ENCODE peak calls at places on chromosomes 2 and 18, in five cellular contexts. One of them, this sample, is unnamed. For H3K9me3, the result is how much of the 10 kb centered on the place peaks cover.

GRCh38 chr2:70962211-70962884 is 16.1 kb upstream of the ANKRD53 start:
- DNase-seq in transverse colon: no peak
- DNase-seq in sigmoid colon: no peak
- DNase-seq in GM12878: no peak
- DNase-seq in stomach: no peak
- DNase-seq in this sample: no peak

GRCh38 chr18:36724591-36725001 is 104.2 kb downstream of the TPGS2 start:
- DNase-seq in transverse colon: no peak
- DNase-seq in sigmoid colon: no peak
- DNase-seq in stomach: no peak
- DNase-seq in GM12878: no peak
- DNase-seq in this sample: peak

GRCh38 chr18:63236990-63237389 is 82.6 kb downstream of the BCL2 start:
- DNase-seq in sigmoid colon: no peak
- DNase-seq in GM12878: no peak
- DNase-seq in transverse colon: peak
- DNase-seq in stomach: no peak
- DNase-seq in this sample: peak

GRCh38 chr2:199814084-199814844 is 36.7 kb downstream of the FTCDNL1 start:
- DNase-seq in sigmoid colon: no peak
- DNase-seq in GM12878: no peak
- DNase-seq in stomach: no peak
- DNase-seq in transverse colon: no peak
- DNase-seq in this sample: no peak

GRCh38 chr2:70569559-70569958 is 15.9 kb upstream of the TGFA start:
- DNase-seq in sigmoid colon: no peak
- DNase-seq in GM12878: no peak
- DNase-seq in stomach: no peak
- DNase-seq in transverse colon: no peak
- DNase-seq in this sample: no peak

GRCh38 chr2:101972621-101973434 is 18.9 kb upstream of the IL1R2 start:
- DNase-seq in sigmoid colon: no peak
- DNase-seq in stomach: no peak
- DNase-seq in transverse colon: no peak
- DNase-seq in GM12878: no peak
- DNase-seq in this sample: no peak

GRCh38 chr2:126879348-126880261 is 19.1 kb upstream of the TEX51 start:
- DNase-seq in stomach: no peak
- DNase-seq in GM12878: no peak
- DNase-seq in transverse colon: no peak
- DNase-seq in sigmoid colon: no peak
- DNase-seq in this sample: no peak

GRCh38 chr2:141317986-141318385 is 812.8 kb downstream of the LRP1B start:
- DNase-seq in sigmoid colon: no peak
- DNase-seq in GM12878: no peak
- DNase-seq in transverse colon: no peak
- DNase-seq in stomach: no peak
- DNase-seq in this sample: no peak

GRCh38 chr2:167192833-167193232 is 304.6 kb downstream of the XIRP2 start:
- DNase-seq in transverse colon: no peak
- DNase-seq in GM12878: no peak
- DNase-seq in sigmoid colon: no peak
- DNase-seq in stomach: no peak
- DNase-seq in this sample: no peak

GRCh38 chr2:64860321-64860751 is 128.9 kb upstream of the SLC1A4 start:
- DNase-seq in GM12878: no peak
- DNase-seq in transverse colon: peak
- DNase-seq in sigmoid colon: no peak
- DNase-seq in stomach: peak
- DNase-seq in this sample: no peak

GRCh38 chr2:46309052-46309953 is 12.1 kb downstream of the EPAS1 start:
- DNase-seq in transverse colon: no peak
- DNase-seq in sigmoid colon: no peak
- DNase-seq in GM12878: no peak
- DNase-seq in stomach: no peak
- DNase-seq in this sample: no peak

GRCh38 chr18:45164551-45164950 is 450.7 kb upstream of the SLC14A2 start:
- DNase-seq in transverse colon: no peak
- DNase-seq in sigmoid colon: no peak
- DNase-seq in GM12878: no peak
- DNase-seq in stomach: no peak
- DNase-seq in this sample: no peak

GRCh38 chr2:180130403-180130802 is 123.3 kb upstream of the CWC22 start:
- DNase-seq in stomach: no peak
- DNase-seq in GM12878: no peak
- DNase-seq in sigmoid colon: no peak
- DNase-seq in transverse colon: no peak
- DNase-seq in this sample: no peak

GRCh38 chr2:112958428-112959108 is 19.2 kb upstream of the IL36G start:
- DNase-seq in transverse colon: no peak
- DNase-seq in stomach: no peak
- DNase-seq in sigmoid colon: no peak
- DNase-seq in GM12878: no peak
- DNase-seq in this sample: no peak

GRCh38 chr2:168247341-168248305 is at the start of gene STK39:
- DNase-seq in GM12878: no peak
- DNase-seq in transverse colon: peak
- DNase-seq in sigmoid colon: peak
- DNase-seq in stomach: peak
- DNase-seq in this sample: peak

GRCh38 chr2:8659092-8659734 is 22.6 kb upstream of the ID2 start:
- DNase-seq in sigmoid colon: no peak
- DNase-seq in transverse colon: no peak
- DNase-seq in stomach: no peak
- DNase-seq in GM12878: no peak
- DNase-seq in this sample: no peak
- TF ChIP-seq EP300 in sigmoid colon: no peak
- TF ChIP-seq EP300 in transverse colon: no peak
- TF ChIP-seq EP300 in stomach: no peak
- TF ChIP-seq EP300 in GM12878: no peak
- TF ChIP-seq EP300 in this sample: no peak

DNA sequence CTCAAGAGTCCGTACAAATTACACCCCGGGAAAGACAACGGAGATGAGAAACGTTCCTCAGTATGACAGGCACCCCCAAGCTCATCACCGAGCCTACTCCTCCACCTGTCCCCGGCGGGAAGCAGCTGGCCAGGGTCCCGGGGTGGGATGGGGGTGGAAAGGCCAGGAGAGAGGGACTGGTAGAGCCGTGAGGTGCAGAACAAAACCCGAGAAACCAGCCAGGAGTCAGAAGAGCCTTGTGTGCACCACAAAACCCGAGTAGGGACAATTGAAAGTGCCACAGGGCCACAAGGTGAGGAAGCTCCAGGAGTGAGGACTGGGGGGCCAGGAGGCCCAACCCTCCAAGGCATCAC is 75.5 kb upstream of the SALL3 start:
- DNase-seq in GM12878: no peak
- DNase-seq in sigmoid colon: no peak
- DNase-seq in transverse colon: no peak
- DNase-seq in stomach: no peak
- DNase-seq in this sample: no peak
- H3K9me3 ChIP-seq in GM12878: under half
- H3K9me3 ChIP-seq in sigmoid colon: under half
- H3K9me3 ChIP-seq in transverse colon: under half
- H3K9me3 ChIP-seq in stomach: under half
- H3K9me3 ChIP-seq in this sample: under half

DNA sequence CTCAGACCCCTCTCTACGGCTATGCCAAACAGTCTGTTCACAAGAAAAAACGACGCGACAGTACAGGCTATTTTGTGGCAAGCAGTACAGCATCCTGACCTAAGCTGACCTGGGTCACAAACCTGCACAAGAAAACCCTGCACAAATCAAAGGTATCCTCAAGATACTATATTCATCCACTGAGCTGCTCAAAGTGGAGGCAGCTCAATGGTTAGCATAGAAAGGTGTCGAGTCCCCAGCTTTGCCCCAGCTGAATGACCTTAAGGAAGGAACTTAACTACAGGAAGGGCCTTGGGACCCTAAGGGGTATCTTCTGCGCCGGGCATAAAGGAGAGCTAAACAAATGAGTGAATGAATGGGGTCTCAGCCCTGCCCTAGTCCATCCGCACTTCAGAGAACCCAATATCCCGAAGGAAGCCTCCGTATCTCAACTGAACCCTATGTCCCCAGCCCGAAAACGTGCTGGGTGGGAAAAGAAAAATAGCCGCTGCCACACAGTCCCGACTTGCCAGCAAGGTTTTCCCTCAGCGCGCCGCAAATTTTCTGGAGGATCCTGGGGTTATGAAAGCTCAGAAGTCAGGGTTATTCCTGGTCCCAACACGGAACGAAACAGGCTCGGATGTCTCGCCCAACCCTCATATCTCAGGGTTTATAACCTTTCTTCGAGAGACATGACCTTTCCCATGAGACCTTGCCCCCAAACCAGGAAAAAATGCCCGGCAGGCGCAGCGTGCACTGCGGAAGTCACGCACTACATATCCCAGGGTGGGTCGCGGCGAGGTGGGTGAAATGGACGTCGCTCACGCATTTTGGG is at the start of gene FASTKD1:
- DNase-seq in transverse colon: peak
- DNase-seq in stomach: peak
- DNase-seq in GM12878: peak
- DNase-seq in sigmoid colon: peak
- DNase-seq in this sample: peak
- TF ChIP-seq EP300 in transverse colon: no peak
- TF ChIP-seq EP300 in stomach: no peak
- TF ChIP-seq EP300 in GM12878: no peak
- TF ChIP-seq EP300 in sigmoid colon: no peak
- TF ChIP-seq EP300 in this sample: no peak

DNA sequence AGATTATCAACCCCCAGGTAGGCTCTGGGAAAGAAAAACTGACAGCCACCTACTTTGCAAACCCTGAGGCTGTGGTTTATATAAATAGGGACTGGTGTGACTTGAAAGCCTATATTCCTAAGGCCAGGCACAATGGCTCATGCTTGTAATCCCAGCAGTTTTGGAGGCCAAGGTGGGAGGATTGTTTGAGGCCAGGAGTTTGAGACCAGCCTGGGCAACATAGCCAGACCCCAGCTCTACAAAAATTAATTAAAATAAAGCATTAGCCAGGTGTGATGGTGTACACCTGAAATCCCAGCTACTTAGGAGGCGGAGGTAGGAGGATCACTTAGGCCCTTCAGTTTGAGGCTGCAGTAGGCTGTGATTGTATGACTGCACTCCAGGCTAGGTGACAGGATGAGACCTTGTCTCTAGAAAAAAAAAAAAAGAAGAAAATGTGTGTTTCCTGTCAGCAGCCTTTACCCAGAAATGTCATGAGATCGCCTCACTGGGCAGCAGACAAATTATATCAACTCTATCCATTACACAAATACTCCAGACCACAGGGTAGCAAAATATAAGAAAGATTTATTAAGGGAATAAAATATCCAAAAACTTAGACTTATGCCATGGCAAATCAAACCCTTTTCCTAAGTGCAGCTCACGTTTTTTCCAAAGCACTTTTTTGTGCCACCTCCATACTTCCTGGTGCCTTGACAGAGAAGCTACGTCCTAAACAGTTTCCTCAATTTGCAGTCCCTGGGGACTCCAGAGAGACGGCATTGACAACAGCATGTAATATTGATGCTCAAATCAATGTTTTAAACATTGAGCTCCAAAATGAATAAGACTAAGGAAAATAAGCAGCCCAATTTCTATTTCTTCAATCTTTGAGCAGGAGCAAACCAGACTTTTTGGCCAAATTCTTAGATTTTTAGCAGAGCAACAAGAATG is 190.8 kb upstream of the NDUFV2 start:
- DNase-seq in transverse colon: no peak
- DNase-seq in GM12878: no peak
- DNase-seq in sigmoid colon: no peak
- DNase-seq in stomach: no peak
- DNase-seq in this sample: no peak
- H3K9me3 ChIP-seq in transverse colon: under half
- H3K9me3 ChIP-seq in GM12878: under half
- H3K9me3 ChIP-seq in sigmoid colon: under half
- H3K9me3 ChIP-seq in stomach: under half
- H3K9me3 ChIP-seq in this sample: under half

GRCh38 chr2:242004223-242004901 is 134.8 kb downstream of the RTP5 start:
- DNase-seq in GM12878: no peak
- DNase-seq in sigmoid colon: no peak
- DNase-seq in stomach: no peak
- DNase-seq in transverse colon: no peak
- DNase-seq in this sample: no peak
- TF ChIP-seq EP300 in GM12878: no peak
- TF ChIP-seq EP300 in sigmoid colon: no peak
- TF ChIP-seq EP300 in stomach: no peak
- TF ChIP-seq EP300 in transverse colon: no peak
- TF ChIP-seq EP300 in this sample: no peak

DNA sequence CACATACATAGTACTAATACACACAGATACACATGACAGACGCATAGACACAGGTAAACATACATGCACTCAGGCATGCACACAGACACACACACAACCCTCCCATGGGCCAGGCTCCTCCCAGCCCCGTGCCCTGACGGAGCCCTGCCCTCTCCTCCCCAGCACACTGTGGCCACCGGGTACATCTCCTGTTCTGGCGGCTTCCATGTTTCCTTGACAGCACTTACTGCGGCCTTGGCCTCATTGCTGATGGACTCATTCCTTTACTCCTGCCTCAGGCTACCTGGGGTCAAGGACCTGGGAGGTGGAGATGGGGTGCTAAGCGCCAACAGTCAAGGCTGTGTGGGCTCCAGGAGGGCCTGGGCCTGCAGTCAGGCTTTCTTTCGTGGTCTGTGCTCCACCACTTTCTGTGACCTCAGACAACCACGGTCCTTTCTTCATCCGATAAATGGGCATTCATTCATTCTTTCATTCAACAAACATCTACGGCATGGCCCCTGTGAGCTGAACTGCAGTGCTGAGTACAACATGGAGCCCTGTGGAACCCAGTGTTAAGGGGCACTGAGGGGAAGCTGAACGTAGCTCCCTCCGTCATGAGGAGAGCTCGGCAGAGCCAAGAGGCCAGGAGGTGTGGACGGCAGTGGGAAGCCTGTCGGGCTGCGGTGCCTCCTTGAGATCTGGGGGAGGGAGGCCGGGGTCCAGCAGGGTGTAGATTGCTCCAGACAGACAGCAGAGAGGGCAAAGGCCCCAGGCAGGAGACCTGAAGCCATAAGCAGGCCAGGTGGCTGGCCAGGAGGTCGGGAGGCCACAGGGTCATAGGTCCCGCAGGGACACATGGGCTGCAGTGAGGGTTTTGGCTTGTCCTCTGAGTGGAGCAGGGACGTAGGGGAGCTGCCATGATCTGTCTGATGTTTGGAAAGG is 190.4 kb upstream of the HDAC4 start:
- DNase-seq in GM12878: no peak
- DNase-seq in sigmoid colon: peak
- DNase-seq in transverse colon: no peak
- DNase-seq in stomach: no peak
- DNase-seq in this sample: no peak
- H3K9me3 ChIP-seq in GM12878: under half
- H3K9me3 ChIP-seq in sigmoid colon: under half
- H3K9me3 ChIP-seq in transverse colon: under half
- H3K9me3 ChIP-seq in stomach: under half
- H3K9me3 ChIP-seq in this sample: under half